ENCODE peak calls at places on chromosomes 16 and 17, in nine cellular contexts. Y is choroid plexus epithelial cell, S is fibroblast of lung, Z is cardiac fibroblast, T is mammary epithelial cell, N is gastrocnemius medialis, V is sigmoid colon, A is GM12865, H is lower leg skin. C is an unnamed sample.

GRCh38 chr16:68973611-68974120 is 130.3 kb downstream of the TANGO6 start:
- DNase-seq in H (no peak), S (no peak), T (no peak), Y (no peak), Z (no peak), A (no peak), N (no peak), V (no peak), C (no peak)

GRCh38 chr16:62256406-62256805 is 220.2 kb upstream of the CDH8 start:
- DNase-seq in A (no peak), H (no peak), Z (no peak), T (peak), V (no peak), N (no peak), S (no peak), Y (peak), C (no peak)

GRCh38 chr17:72432143-72432604 is 311.4 kb downstream of the SOX9 start:
- DNase-seq in T (no peak), Z (no peak), N (no peak), S (peak), V (no peak), Y (peak), A (no peak), H (no peak), C (no peak)

GRCh38 chr17:40355123-40355803 is 9.3 kb downstream of the GJD3 start:
- DNase-seq in V (peak), S (peak), T (no peak), H (no peak), A (peak), Z (peak), Y (peak), N (peak), C (no peak)

GRCh38 chr16:78490847-78491246 is 391.4 kb downstream of the WWOX start:
- DNase-seq in A (no peak), S (no peak), Y (no peak), H (no peak), T (no peak), N (peak), V (no peak), Z (no peak), C (no peak)

GRCh38 chr17:5485270-5486205 is at the start of gene DERL2:
- DNase-seq in H (no peak), Z (peak), V (no peak), S (no peak), A (no peak), N (no peak), T (peak), Y (peak), C (peak)

GRCh38 chr16:85663891-85664321 is 24.8 kb downstream of the GINS2 start:
- DNase-seq in Y (no peak), H (no peak), Z (no peak), S (peak), A (no peak), N (peak), V (peak), T (no peak), C (no peak)

GRCh38 chr17:53543363-53543927 is 279.3 kb upstream of the KIF2B start:
- DNase-seq in Z (no peak), H (no peak), A (no peak), S (peak), V (no peak), Y (no peak), T (no peak), N (no peak), C (no peak)

GRCh38 chr16:24834459-24835335 is 11.1 kb upstream of the SLC5A11 start:
- DNase-seq in A (peak), T (peak), N (no peak), H (no peak), V (peak), Y (peak), Z (peak), S (peak), C (peak)

GRCh38 chr16:87388818-87389134 is 3.4 kb upstream of the MAP1LC3B start:
- DNase-seq in N (no peak), S (no peak), Y (no peak), H (no peak), A (no peak), T (no peak), V (no peak), Z (no peak), C (no peak)
- H3K4me3 ChIP-seq in N (no peak), S (no peak), Y (no peak), H (no peak), A (peak), T (no peak), V (peak), Z (no peak), C (peak)

DNA sequence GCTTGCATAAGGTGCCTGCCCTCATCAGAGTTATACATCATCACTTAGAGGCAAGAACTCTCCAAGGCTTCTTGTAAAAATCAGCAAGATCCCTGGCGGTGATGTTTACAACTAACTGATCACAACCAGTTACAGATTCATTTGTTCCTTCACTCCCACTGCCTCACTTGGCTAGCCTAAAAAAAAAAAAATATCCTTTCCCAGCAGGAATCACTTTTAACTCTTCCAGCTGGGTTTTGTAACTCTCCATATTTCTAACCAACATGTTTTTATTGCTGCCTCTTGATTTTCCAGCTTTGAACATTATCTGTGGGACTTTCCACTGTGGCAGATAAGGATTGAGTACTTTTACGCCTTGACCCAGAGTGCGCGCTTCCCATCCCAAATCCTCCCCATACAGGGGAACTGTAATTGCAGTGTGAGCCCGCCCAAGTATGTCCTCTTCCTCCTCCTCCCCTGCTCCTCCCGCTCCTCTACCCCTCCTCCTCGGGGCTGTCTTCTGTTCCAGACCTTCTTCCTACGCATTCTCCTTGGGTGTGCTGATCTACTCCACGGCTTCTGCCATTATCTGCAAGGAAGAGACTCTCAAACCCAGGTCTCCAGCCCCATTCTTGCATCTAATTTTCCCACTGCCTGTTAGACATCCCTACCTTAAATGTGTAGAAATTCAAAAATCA is 43.4 kb downstream of the CYB5D2 start:
- DNase-seq in N (no peak), Z (no peak), V (no peak), A (no peak), H (no peak), S (no peak), T (no peak), Y (peak), C (no peak)
- H3K4me3 ChIP-seq in N (no peak), Z (no peak), V (no peak), A (no peak), H (no peak), S (no peak), T (no peak), Y (no peak), C (no peak)

DNA sequence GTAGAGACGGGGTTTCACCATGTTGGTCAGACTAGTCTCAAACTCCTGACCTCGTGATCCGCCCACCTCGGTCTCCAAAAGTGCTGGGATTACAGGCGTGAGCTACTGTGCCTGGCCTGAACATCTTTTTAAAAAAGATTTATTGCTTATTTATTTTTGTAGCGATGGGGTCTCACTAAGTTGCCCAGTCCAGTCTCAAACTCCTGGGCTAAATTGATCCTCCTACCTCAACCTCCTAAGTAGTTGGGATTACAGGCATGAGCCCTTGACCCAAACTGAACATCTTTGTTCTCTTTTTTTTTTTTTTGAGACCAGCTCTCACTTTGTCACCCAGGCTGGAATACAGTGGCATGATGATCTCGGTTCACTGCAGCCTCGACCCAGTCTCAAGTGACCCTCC is 27.5 kb downstream of the DDX19A start:
- DNase-seq in S (no peak), A (no peak), N (no peak), Z (no peak), V (no peak), H (no peak), T (no peak), Y (no peak), C (no peak)
- H3K4me3 ChIP-seq in S (no peak), A (no peak), N (no peak), Z (no peak), V (no peak), H (no peak), T (no peak), Y (no peak), C (no peak)

GRCh38 chr16:57809276-57809793 is 7.0 kb upstream of the KIFC3 start:
- DNase-seq in S (no peak), N (no peak), H (no peak), Y (no peak), T (no peak), A (no peak), Z (no peak), V (no peak), C (no peak)

GRCh38 chr16:57809843-57810196 is 7.5 kb upstream of the KIFC3 start:
- DNase-seq in N (no peak), A (no peak), T (no peak), H (no peak), Z (no peak), V (no peak), S (no peak), Y (no peak), C (no peak)

GRCh38 chr16:57807968-57808528 is 5.8 kb upstream of the KIFC3 start:
- DNase-seq in T (peak), S (peak), A (peak), Z (peak), V (peak), H (peak), N (peak), Y (peak), C (peak)

GRCh38 chr16:57808589-57808988 is 6.3 kb upstream of the KIFC3 start:
- DNase-seq in Y (no peak), Z (no peak), A (no peak), S (no peak), T (no peak), H (no peak), N (no peak), V (no peak), C (no peak)

DNA sequence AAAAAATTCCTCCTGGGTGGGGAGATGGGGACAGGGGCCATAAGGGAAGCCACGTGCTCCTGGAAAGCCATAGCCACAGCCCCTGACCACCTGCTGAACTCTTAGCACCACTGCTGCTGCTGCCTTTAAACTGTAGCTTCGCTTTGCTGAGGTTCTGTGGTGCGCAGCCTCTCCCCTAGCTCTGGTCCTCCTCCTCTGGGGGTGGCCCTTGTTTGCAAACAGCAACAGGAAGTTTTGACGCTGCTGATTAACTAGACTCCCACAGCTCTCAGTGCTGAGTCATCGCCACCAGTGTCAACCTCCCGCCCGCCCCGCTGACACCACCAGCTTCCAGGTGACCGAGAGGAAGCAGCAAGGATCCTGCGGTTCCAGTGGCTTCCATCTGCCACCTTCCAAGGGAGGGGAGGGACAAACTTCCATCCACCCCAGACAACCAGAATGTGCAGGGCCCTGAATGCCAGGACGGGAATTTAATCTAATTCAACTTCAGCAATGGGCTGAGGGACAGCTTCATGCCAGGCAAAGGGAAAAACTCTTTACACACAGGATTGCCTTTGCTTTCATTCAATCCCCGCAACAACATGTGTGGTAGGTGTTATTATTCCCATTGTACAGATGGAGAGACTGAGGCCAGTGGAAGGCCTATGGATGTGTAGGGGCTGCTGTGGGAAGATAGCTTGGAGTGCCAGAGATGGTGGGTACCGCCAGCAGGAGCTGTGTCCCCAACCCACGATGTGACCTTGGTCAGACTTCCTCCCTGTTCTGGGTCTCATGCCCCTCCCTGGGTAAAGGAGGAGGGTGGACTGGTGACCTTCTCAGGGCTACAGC is 8.1 kb upstream of the KIFC3 start:
- DNase-seq in N (peak), A (peak), T (peak), Z (peak), H (peak), V (peak), S (peak), Y (peak), C (peak)
- H3K4me3 ChIP-seq in N (no peak), A (peak), T (no peak), Z (no peak), H (no peak), V (no peak), S (no peak), Y (no peak), C (no peak)

GRCh38 chr16:28208131-28208530 is 3.6 kb downstream of the XPO6 start:
- DNase-seq in Y (no peak), N (no peak), A (no peak), H (no peak), V (no peak), T (no peak), S (no peak), Z (no peak), C (no peak)
- H3K4me3 ChIP-seq in Y (no peak), N (no peak), A (no peak), H (no peak), V (no peak), T (no peak), S (no peak), Z (no peak), C (no peak)

GRCh38 chr16:56192644-56192960 is 1.3 kb downstream of the GNAO1 start:
- DNase-seq in N (no peak), Z (no peak), V (no peak), S (no peak), T (no peak), A (no peak), H (no peak), Y (no peak), C (no peak)

GRCh38 chr16:56191807-56192643 is 736 bp downstream of the GNAO1 start:
- DNase-seq in A (no peak), S (no peak), Z (no peak), V (no peak), Y (no peak), T (no peak), H (no peak), N (no peak), C (no peak)

GRCh38 chr16:56192971-56193936 is 2.0 kb downstream of the GNAO1 start:
- DNase-seq in N (no peak), A (no peak), Y (no peak), S (no peak), V (no peak), Z (no peak), T (no peak), H (no peak), C (no peak)

GRCh38 chr16:56195151-56195550 is 3.9 kb downstream of the GNAO1 start:
- DNase-seq in S (no peak), Z (no peak), H (no peak), N (no peak), A (no peak), V (no peak), T (no peak), Y (no peak), C (no peak)

GRCh38 chr16:56193951-56194726 is 2.9 kb downstream of the GNAO1 start:
- DNase-seq in Y (peak), H (no peak), T (peak), A (peak), N (peak), S (peak), Z (peak), V (peak), C (peak)
- H3K4me3 ChIP-seq in Y (no peak), H (peak), T (no peak), A (no peak), N (peak), S (no peak), Z (no peak), V (peak), C (no peak)

GRCh38 chr16:23561586-23561985 is 4.1 kb downstream of the UBFD1 start:
- DNase-seq in S (no peak), H (no peak), A (no peak), N (no peak), T (no peak), Z (no peak), V (no peak), Y (no peak), C (no peak)
- H3K4me3 ChIP-seq in S (no peak), H (no peak), A (no peak), N (no peak), T (no peak), Z (no peak), V (no peak), Y (no peak), C (no peak)

C was measured in brain microvascular endothelial cell.